ENCODE peak calls at places on chromosomes 6 and 20, in nine cellular contexts. One of them, this sample, is unnamed.

GRCh38 chr6:16723833-16724232 is 37.4 kb downstream of the ATXN1 start:
- DNase-seq in RCC 7860: peak; percentile 84
- DNase-seq in AG20443: peak; percentile 72
- DNase-seq in tibial artery: no peak
- DNase-seq in nephron progenitor cell: no peak
- DNase-seq in stimulated activated CD4-positive, alpha-beta T cell treated with anti-CD3 and anti-CD28 coated beads, Interleukin-1b, Interleukin-23, amount 100 ng/mL, for 4 hours: no peak
- DNase-seq in NCI-H1694 treated with DMSO at 0.1 percent for 48 hours: no peak
- DNase-seq in activated CD4-positive, alpha-beta T cell treated with anti-CD3 and anti-CD28 coated beads for 4 hours: peak; percentile 44
- DNase-seq in NB4: peak; percentile 38
- DNase-seq in this sample: no peak

GRCh38 chr6:34867484-34867883 is 20.4 kb downstream of the TAF11 start:
- DNase-seq in AG20443: no peak
- DNase-seq in nephron progenitor cell: no peak
- DNase-seq in RCC 7860: no peak
- DNase-seq in NCI-H1694 treated with DMSO at 0.1 percent for 48 hours: no peak
- DNase-seq in activated CD4-positive, alpha-beta T cell treated with anti-CD3 and anti-CD28 coated beads for 4 hours: no peak
- DNase-seq in stimulated activated CD4-positive, alpha-beta T cell treated with anti-CD3 and anti-CD28 coated beads, Interleukin-1b, Interleukin-23, amount 100 ng/mL, for 4 hours: no peak
- DNase-seq in tibial artery: no peak
- DNase-seq in NB4: peak; percentile 27
- DNase-seq in this sample: peak; percentile 23

GRCh38 chr20:44805991-44806729 is 4.2 kb downstream of the RIMS4 start:
- DNase-seq in NB4: no peak
- DNase-seq in activated CD4-positive, alpha-beta T cell treated with anti-CD3 and anti-CD28 coated beads for 4 hours: no peak
- DNase-seq in AG20443: peak; percentile 64
- DNase-seq in nephron progenitor cell: peak; percentile 76
- DNase-seq in RCC 7860: no peak
- DNase-seq in stimulated activated CD4-positive, alpha-beta T cell treated with anti-CD3 and anti-CD28 coated beads, Interleukin-1b, Interleukin-23, amount 100 ng/mL, for 4 hours: no peak
- DNase-seq in NCI-H1694 treated with DMSO at 0.1 percent for 48 hours: no peak
- DNase-seq in tibial artery: peak; percentile 84
- DNase-seq in this sample: no peak

GRCh38 chr6:32953775-32954174 is 878 bp upstream of the HLA-DMA start:
- DNase-seq in AG20443: no peak
- DNase-seq in RCC 7860: no peak
- DNase-seq in NB4: no peak
- DNase-seq in NCI-H1694 treated with DMSO at 0.1 percent for 48 hours: no peak
- DNase-seq in activated CD4-positive, alpha-beta T cell treated with anti-CD3 and anti-CD28 coated beads for 4 hours: no peak
- DNase-seq in nephron progenitor cell: no peak
- DNase-seq in tibial artery: no peak
- DNase-seq in stimulated activated CD4-positive, alpha-beta T cell treated with anti-CD3 and anti-CD28 coated beads, Interleukin-1b, Interleukin-23, amount 100 ng/mL, for 4 hours: no peak
- DNase-seq in this sample: no peak

GRCh38 chr6:53828971-53829697 is 34.3 kb downstream of the LRRC1 start:
- DNase-seq in tibial artery: no peak
- DNase-seq in nephron progenitor cell: no peak
- DNase-seq in activated CD4-positive, alpha-beta T cell treated with anti-CD3 and anti-CD28 coated beads for 4 hours: no peak
- DNase-seq in NCI-H1694 treated with DMSO at 0.1 percent for 48 hours: no peak
- DNase-seq in NB4: no peak
- DNase-seq in AG20443: no peak
- DNase-seq in stimulated activated CD4-positive, alpha-beta T cell treated with anti-CD3 and anti-CD28 coated beads, Interleukin-1b, Interleukin-23, amount 100 ng/mL, for 4 hours: no peak
- DNase-seq in RCC 7860: no peak
- DNase-seq in this sample: no peak

GRCh38 chr6:169933839-169934698 is 182.6 kb downstream of the ERMARD start:
- DNase-seq in RCC 7860: no peak
- DNase-seq in NCI-H1694 treated with DMSO at 0.1 percent for 48 hours: no peak
- DNase-seq in tibial artery: peak; percentile 50
- DNase-seq in AG20443: peak; percentile 88
- DNase-seq in stimulated activated CD4-positive, alpha-beta T cell treated with anti-CD3 and anti-CD28 coated beads, Interleukin-1b, Interleukin-23, amount 100 ng/mL, for 4 hours: no peak
- DNase-seq in activated CD4-positive, alpha-beta T cell treated with anti-CD3 and anti-CD28 coated beads for 4 hours: no peak
- DNase-seq in nephron progenitor cell: no peak
- DNase-seq in NB4: no peak
- DNase-seq in this sample: no peak

GRCh38 chr20:46027245-46027853 is 1.7 kb upstream of the SLC12A5 start:
- DNase-seq in RCC 7860: no peak
- DNase-seq in nephron progenitor cell: peak; percentile 78
- DNase-seq in tibial artery: peak; percentile 43
- DNase-seq in NCI-H1694 treated with DMSO at 0.1 percent for 48 hours: no peak
- DNase-seq in NB4: peak; percentile 74
- DNase-seq in activated CD4-positive, alpha-beta T cell treated with anti-CD3 and anti-CD28 coated beads for 4 hours: no peak
- DNase-seq in stimulated activated CD4-positive, alpha-beta T cell treated with anti-CD3 and anti-CD28 coated beads, Interleukin-1b, Interleukin-23, amount 100 ng/mL, for 4 hours: no peak
- DNase-seq in AG20443: peak; percentile 73
- DNase-seq in this sample: peak; percentile 45

GRCh38 chr20:45848421-45848820 is 8.8 kb downstream of the ACOT8 start:
- DNase-seq in tibial artery: no peak
- DNase-seq in NCI-H1694 treated with DMSO at 0.1 percent for 48 hours: no peak
- DNase-seq in AG20443: no peak
- DNase-seq in NB4: no peak
- DNase-seq in RCC 7860: no peak
- DNase-seq in stimulated activated CD4-positive, alpha-beta T cell treated with anti-CD3 and anti-CD28 coated beads, Interleukin-1b, Interleukin-23, amount 100 ng/mL, for 4 hours: no peak
- DNase-seq in nephron progenitor cell: no peak
- DNase-seq in activated CD4-positive, alpha-beta T cell treated with anti-CD3 and anti-CD28 coated beads for 4 hours: no peak
- DNase-seq in this sample: no peak

GRCh38 chr6:89111933-89112332 is 5.9 kb downstream of the SRSF12 start:
- DNase-seq in nephron progenitor cell: no peak
- DNase-seq in NCI-H1694 treated with DMSO at 0.1 percent for 48 hours: no peak
- DNase-seq in stimulated activated CD4-positive, alpha-beta T cell treated with anti-CD3 and anti-CD28 coated beads, Interleukin-1b, Interleukin-23, amount 100 ng/mL, for 4 hours: no peak
- DNase-seq in AG20443: no peak
- DNase-seq in RCC 7860: no peak
- DNase-seq in activated CD4-positive, alpha-beta T cell treated with anti-CD3 and anti-CD28 coated beads for 4 hours: no peak
- DNase-seq in tibial artery: no peak
- DNase-seq in NB4: no peak
- DNase-seq in this sample: no peak

GRCh38 chr20:34705008-34705382 is 851 bp downstream of the TP53INP2 start:
- DNase-seq in NCI-H1694 treated with DMSO at 0.1 percent for 48 hours: no peak
- DNase-seq in activated CD4-positive, alpha-beta T cell treated with anti-CD3 and anti-CD28 coated beads for 4 hours: no peak
- DNase-seq in nephron progenitor cell: no peak
- DNase-seq in stimulated activated CD4-positive, alpha-beta T cell treated with anti-CD3 and anti-CD28 coated beads, Interleukin-1b, Interleukin-23, amount 100 ng/mL, for 4 hours: no peak
- DNase-seq in RCC 7860: no peak
- DNase-seq in tibial artery: no peak
- DNase-seq in AG20443: no peak
- DNase-seq in NB4: no peak
- DNase-seq in this sample: no peak

GRCh38 chr6:158575550-158575949 is 15.7 kb downstream of the TMEM181 start:
- DNase-seq in stimulated activated CD4-positive, alpha-beta T cell treated with anti-CD3 and anti-CD28 coated beads, Interleukin-1b, Interleukin-23, amount 100 ng/mL, for 4 hours: no peak
- DNase-seq in RCC 7860: no peak
- DNase-seq in nephron progenitor cell: no peak
- DNase-seq in tibial artery: no peak
- DNase-seq in activated CD4-positive, alpha-beta T cell treated with anti-CD3 and anti-CD28 coated beads for 4 hours: no peak
- DNase-seq in AG20443: no peak
- DNase-seq in NCI-H1694 treated with DMSO at 0.1 percent for 48 hours: no peak
- DNase-seq in NB4: no peak
- DNase-seq in this sample: no peak

GRCh38 chr6:77010931-77011542 is 452.3 kb downstream of the HTR1B start:
- DNase-seq in NCI-H1694 treated with DMSO at 0.1 percent for 48 hours: no peak
- DNase-seq in RCC 7860: no peak
- DNase-seq in AG20443: no peak
- DNase-seq in nephron progenitor cell: no peak
- DNase-seq in stimulated activated CD4-positive, alpha-beta T cell treated with anti-CD3 and anti-CD28 coated beads, Interleukin-1b, Interleukin-23, amount 100 ng/mL, for 4 hours: no peak
- DNase-seq in activated CD4-positive, alpha-beta T cell treated with anti-CD3 and anti-CD28 coated beads for 4 hours: no peak
- DNase-seq in tibial artery: no peak
- DNase-seq in NB4: no peak
- DNase-seq in this sample: no peak

GRCh38 chr6:107970255-107970654 is 12.2 kb upstream of the SEC63 start:
- DNase-seq in NCI-H1694 treated with DMSO at 0.1 percent for 48 hours: no peak
- DNase-seq in AG20443: no peak
- DNase-seq in tibial artery: no peak
- DNase-seq in RCC 7860: no peak
- DNase-seq in NB4: no peak
- DNase-seq in activated CD4-positive, alpha-beta T cell treated with anti-CD3 and anti-CD28 coated beads for 4 hours: no peak
- DNase-seq in stimulated activated CD4-positive, alpha-beta T cell treated with anti-CD3 and anti-CD28 coated beads, Interleukin-1b, Interleukin-23, amount 100 ng/mL, for 4 hours: no peak
- DNase-seq in nephron progenitor cell: no peak
- DNase-seq in this sample: no peak

GRCh38 chr6:44001318-44001868 is 125.9 kb downstream of the MRPL14 start:
- DNase-seq in nephron progenitor cell: no peak
- DNase-seq in NCI-H1694 treated with DMSO at 0.1 percent for 48 hours: no peak
- DNase-seq in AG20443: no peak
- DNase-seq in NB4: peak; percentile 62
- DNase-seq in stimulated activated CD4-positive, alpha-beta T cell treated with anti-CD3 and anti-CD28 coated beads, Interleukin-1b, Interleukin-23, amount 100 ng/mL, for 4 hours: no peak
- DNase-seq in tibial artery: no peak
- DNase-seq in activated CD4-positive, alpha-beta T cell treated with anti-CD3 and anti-CD28 coated beads for 4 hours: no peak
- DNase-seq in RCC 7860: no peak
- DNase-seq in this sample: peak; percentile 10

GRCh38 chr6:44057931-44058616 is 69.2 kb downstream of the MRPL14 start:
- DNase-seq in NB4: no peak
- DNase-seq in nephron progenitor cell: no peak
- DNase-seq in stimulated activated CD4-positive, alpha-beta T cell treated with anti-CD3 and anti-CD28 coated beads, Interleukin-1b, Interleukin-23, amount 100 ng/mL, for 4 hours: no peak
- DNase-seq in AG20443: no peak
- DNase-seq in activated CD4-positive, alpha-beta T cell treated with anti-CD3 and anti-CD28 coated beads for 4 hours: no peak
- DNase-seq in RCC 7860: no peak
- DNase-seq in NCI-H1694 treated with DMSO at 0.1 percent for 48 hours: no peak
- DNase-seq in tibial artery: no peak
- DNase-seq in this sample: no peak

GRCh38 chr20:17587148-17587547 is 17.3 kb downstream of the DSTN start:
- DNase-seq in NCI-H1694 treated with DMSO at 0.1 percent for 48 hours: no peak
- DNase-seq in NB4: no peak
- DNase-seq in stimulated activated CD4-positive, alpha-beta T cell treated with anti-CD3 and anti-CD28 coated beads, Interleukin-1b, Interleukin-23, amount 100 ng/mL, for 4 hours: no peak
- DNase-seq in AG20443: no peak
- DNase-seq in RCC 7860: no peak
- DNase-seq in tibial artery: no peak
- DNase-seq in activated CD4-positive, alpha-beta T cell treated with anti-CD3 and anti-CD28 coated beads for 4 hours: no peak
- DNase-seq in nephron progenitor cell: no peak
- DNase-seq in this sample: no peak

GRCh38 chr6:169234634-169235033 is 19.0 kb downstream of the THBS2 start:
- DNase-seq in RCC 7860: no peak
- DNase-seq in nephron progenitor cell: no peak
- DNase-seq in NB4: no peak
- DNase-seq in activated CD4-positive, alpha-beta T cell treated with anti-CD3 and anti-CD28 coated beads for 4 hours: no peak
- DNase-seq in stimulated activated CD4-positive, alpha-beta T cell treated with anti-CD3 and anti-CD28 coated beads, Interleukin-1b, Interleukin-23, amount 100 ng/mL, for 4 hours: no peak
- DNase-seq in NCI-H1694 treated with DMSO at 0.1 percent for 48 hours: no peak
- DNase-seq in AG20443: no peak
- DNase-seq in tibial artery: no peak
- DNase-seq in this sample: no peak

GRCh38 chr6:107490568-107491058 is 696 bp downstream of the SOBP start:
- DNase-seq in AG20443: no peak
- DNase-seq in activated CD4-positive, alpha-beta T cell treated with anti-CD3 and anti-CD28 coated beads for 4 hours: no peak
- DNase-seq in nephron progenitor cell: no peak
- DNase-seq in tibial artery: peak; percentile 23
- DNase-seq in RCC 7860: no peak
- DNase-seq in NCI-H1694 treated with DMSO at 0.1 percent for 48 hours: no peak
- DNase-seq in NB4: peak; percentile 8
- DNase-seq in stimulated activated CD4-positive, alpha-beta T cell treated with anti-CD3 and anti-CD28 coated beads, Interleukin-1b, Interleukin-23, amount 100 ng/mL, for 4 hours: peak; percentile 2
- DNase-seq in this sample: no peak

GRCh38 chr20:53609501-53610445 is 16.1 kb upstream of the ZNF217 start:
- DNase-seq in activated CD4-positive, alpha-beta T cell treated with anti-CD3 and anti-CD28 coated beads for 4 hours: peak; percentile 72
- DNase-seq in NCI-H1694 treated with DMSO at 0.1 percent for 48 hours: no peak
- DNase-seq in nephron progenitor cell: peak; percentile 40
- DNase-seq in RCC 7860: peak; percentile 70
- DNase-seq in NB4: peak; percentile 92
- DNase-seq in AG20443: no peak
- DNase-seq in tibial artery: peak; percentile 48
- DNase-seq in stimulated activated CD4-positive, alpha-beta T cell treated with anti-CD3 and anti-CD28 coated beads, Interleukin-1b, Interleukin-23, amount 100 ng/mL, for 4 hours: peak; percentile 53
- DNase-seq in this sample: peak; percentile 71

GRCh38 chr20:31840906-31841816 is 4.2 kb downstream of the FOXS1 start:
- DNase-seq in AG20443: peak; percentile 65
- DNase-seq in NB4: no peak
- DNase-seq in activated CD4-positive, alpha-beta T cell treated with anti-CD3 and anti-CD28 coated beads for 4 hours: no peak
- DNase-seq in nephron progenitor cell: no peak
- DNase-seq in NCI-H1694 treated with DMSO at 0.1 percent for 48 hours: no peak
- DNase-seq in RCC 7860: no peak
- DNase-seq in stimulated activated CD4-positive, alpha-beta T cell treated with anti-CD3 and anti-CD28 coated beads, Interleukin-1b, Interleukin-23, amount 100 ng/mL, for 4 hours: no peak
- DNase-seq in tibial artery: no peak
- DNase-seq in this sample: no peak

GRCh38 chr6:13765570-13765969 is 48.8 kb downstream of the MCUR1 start:
- DNase-seq in NCI-H1694 treated with DMSO at 0.1 percent for 48 hours: no peak
- DNase-seq in tibial artery: no peak
- DNase-seq in stimulated activated CD4-positive, alpha-beta T cell treated with anti-CD3 and anti-CD28 coated beads, Interleukin-1b, Interleukin-23, amount 100 ng/mL, for 4 hours: no peak
- DNase-seq in NB4: peak; percentile 20
- DNase-seq in nephron progenitor cell: no peak
- DNase-seq in activated CD4-positive, alpha-beta T cell treated with anti-CD3 and anti-CD28 coated beads for 4 hours: no peak
- DNase-seq in RCC 7860: no peak
- DNase-seq in AG20443: no peak
- DNase-seq in this sample: no peak

GRCh38 chr6:100177956-100178355 is 183.9 kb upstream of the MCHR2 start:
- DNase-seq in AG20443: no peak
- DNase-seq in activated CD4-positive, alpha-beta T cell treated with anti-CD3 and anti-CD28 coated beads for 4 hours: no peak
- DNase-seq in NCI-H1694 treated with DMSO at 0.1 percent for 48 hours: no peak
- DNase-seq in stimulated activated CD4-positive, alpha-beta T cell treated with anti-CD3 and anti-CD28 coated beads, Interleukin-1b, Interleukin-23, amount 100 ng/mL, for 4 hours: no peak
- DNase-seq in RCC 7860: no peak
- DNase-seq in NB4: no peak
- DNase-seq in tibial artery: no peak
- DNase-seq in nephron progenitor cell: no peak
- DNase-seq in this sample: no peak

GRCh38 chr20:25525857-25526256 is 59.5 kb downstream of the NINL start:
- DNase-seq in NB4: peak; percentile 13
- DNase-seq in tibial artery: no peak
- DNase-seq in stimulated activated CD4-positive, alpha-beta T cell treated with anti-CD3 and anti-CD28 coated beads, Interleukin-1b, Interleukin-23, amount 100 ng/mL, for 4 hours: no peak
- DNase-seq in AG20443: peak; percentile 97
- DNase-seq in RCC 7860: peak; percentile 56
- DNase-seq in NCI-H1694 treated with DMSO at 0.1 percent for 48 hours: no peak
- DNase-seq in activated CD4-positive, alpha-beta T cell treated with anti-CD3 and anti-CD28 coated beads for 4 hours: no peak
- DNase-seq in nephron progenitor cell: no peak
- DNase-seq in this sample: no peak

GRCh38 chr6:33995046-33995872 is 150.6 kb downstream of the GRM4 start:
- DNase-seq in activated CD4-positive, alpha-beta T cell treated with anti-CD3 and anti-CD28 coated beads for 4 hours: no peak
- DNase-seq in NB4: peak; percentile 56
- DNase-seq in nephron progenitor cell: no peak
- DNase-seq in AG20443: no peak
- DNase-seq in NCI-H1694 treated with DMSO at 0.1 percent for 48 hours: peak; percentile 2
- DNase-seq in stimulated activated CD4-positive, alpha-beta T cell treated with anti-CD3 and anti-CD28 coated beads, Interleukin-1b, Interleukin-23, amount 100 ng/mL, for 4 hours: no peak
- DNase-seq in RCC 7860: no peak
- DNase-seq in tibial artery: no peak
- DNase-seq in this sample: no peak

GRCh38 chr20:10565191-10565921 is 108.4 kb downstream of the JAG1 start:
- DNase-seq in nephron progenitor cell: no peak
- DNase-seq in AG20443: peak; percentile 61
- DNase-seq in NB4: peak; percentile 62
- DNase-seq in NCI-H1694 treated with DMSO at 0.1 percent for 48 hours: no peak
- DNase-seq in RCC 7860: no peak
- DNase-seq in tibial artery: peak; percentile 59
- DNase-seq in activated CD4-positive, alpha-beta T cell treated with anti-CD3 and anti-CD28 coated beads for 4 hours: no peak
- DNase-seq in stimulated activated CD4-positive, alpha-beta T cell treated with anti-CD3 and anti-CD28 coated beads, Interleukin-1b, Interleukin-23, amount 100 ng/mL, for 4 hours: no peak
- DNase-seq in this sample: no peak

GRCh38 chr6:12288211-12288618 is 1.9 kb upstream of the EDN1 start:
- DNase-seq in NCI-H1694 treated with DMSO at 0.1 percent for 48 hours: no peak
- DNase-seq in tibial artery: no peak
- DNase-seq in nephron progenitor cell: no peak
- DNase-seq in AG20443: no peak
- DNase-seq in NB4: peak; percentile 37
- DNase-seq in activated CD4-positive, alpha-beta T cell treated with anti-CD3 and anti-CD28 coated beads for 4 hours: no peak
- DNase-seq in stimulated activated CD4-positive, alpha-beta T cell treated with anti-CD3 and anti-CD28 coated beads, Interleukin-1b, Interleukin-23, amount 100 ng/mL, for 4 hours: no peak
- DNase-seq in RCC 7860: peak; percentile 47
- DNase-seq in this sample: no peak

GRCh38 chr20:10733122-10733521 is 59.3 kb upstream of the JAG1 start:
- DNase-seq in NB4: no peak
- DNase-seq in NCI-H1694 treated with DMSO at 0.1 percent for 48 hours: no peak
- DNase-seq in nephron progenitor cell: no peak
- DNase-seq in RCC 7860: no peak
- DNase-seq in stimulated activated CD4-positive, alpha-beta T cell treated with anti-CD3 and anti-CD28 coated beads, Interleukin-1b, Interleukin-23, amount 100 ng/mL, for 4 hours: no peak
- DNase-seq in tibial artery: no peak
- DNase-seq in AG20443: no peak
- DNase-seq in activated CD4-positive, alpha-beta T cell treated with anti-CD3 and anti-CD28 coated beads for 4 hours: no peak
- DNase-seq in this sample: no peak

GRCh38 chr6:168956141-168956838 is 297.4 kb downstream of the THBS2 start:
- DNase-seq in tibial artery: no peak
- DNase-seq in AG20443: peak; percentile 7
- DNase-seq in stimulated activated CD4-positive, alpha-beta T cell treated with anti-CD3 and anti-CD28 coated beads, Interleukin-1b, Interleukin-23, amount 100 ng/mL, for 4 hours: no peak
- DNase-seq in RCC 7860: no peak
- DNase-seq in NCI-H1694 treated with DMSO at 0.1 percent for 48 hours: no peak
- DNase-seq in nephron progenitor cell: no peak
- DNase-seq in activated CD4-positive, alpha-beta T cell treated with anti-CD3 and anti-CD28 coated beads for 4 hours: no peak
- DNase-seq in NB4: no peak
- DNase-seq in this sample: no peak

GRCh38 chr6:105179244-105180065 is at the start of gene POPDC3:
- DNase-seq in stimulated activated CD4-positive, alpha-beta T cell treated with anti-CD3 and anti-CD28 coated beads, Interleukin-1b, Interleukin-23, amount 100 ng/mL, for 4 hours: no peak
- DNase-seq in activated CD4-positive, alpha-beta T cell treated with anti-CD3 and anti-CD28 coated beads for 4 hours: no peak
- DNase-seq in RCC 7860: no peak
- DNase-seq in AG20443: peak; percentile 61
- DNase-seq in nephron progenitor cell: peak; percentile 69
- DNase-seq in NB4: peak; percentile 59
- DNase-seq in NCI-H1694 treated with DMSO at 0.1 percent for 48 hours: no peak
- DNase-seq in tibial artery: no peak
- DNase-seq in this sample: peak; percentile 14

GRCh38 chr20:38706482-38706881 is 17.8 kb upstream of the SLC32A1 start:
- DNase-seq in tibial artery: no peak
- DNase-seq in RCC 7860: no peak
- DNase-seq in AG20443: no peak
- DNase-seq in stimulated activated CD4-positive, alpha-beta T cell treated with anti-CD3 and anti-CD28 coated beads, Interleukin-1b, Interleukin-23, amount 100 ng/mL, for 4 hours: no peak
- DNase-seq in activated CD4-positive, alpha-beta T cell treated with anti-CD3 and anti-CD28 coated beads for 4 hours: no peak
- DNase-seq in nephron progenitor cell: peak; percentile 70
- DNase-seq in NB4: no peak
- DNase-seq in NCI-H1694 treated with DMSO at 0.1 percent for 48 hours: peak; percentile 25
- DNase-seq in this sample: no peak

GRCh38 chr20:35303382-35303734 is 11.1 kb upstream of the FAM83C start:
- DNase-seq in NB4: no peak
- DNase-seq in NCI-H1694 treated with DMSO at 0.1 percent for 48 hours: no peak
- DNase-seq in activated CD4-positive, alpha-beta T cell treated with anti-CD3 and anti-CD28 coated beads for 4 hours: no peak
- DNase-seq in AG20443: no peak
- DNase-seq in stimulated activated CD4-positive, alpha-beta T cell treated with anti-CD3 and anti-CD28 coated beads, Interleukin-1b, Interleukin-23, amount 100 ng/mL, for 4 hours: no peak
- DNase-seq in tibial artery: no peak
- DNase-seq in RCC 7860: no peak
- DNase-seq in nephron progenitor cell: no peak
- DNase-seq in this sample: no peak